ENCODE peak calls at places on chromosomes 3 and 15, in ten cellular contexts. G is esophagus squamous epithelium, Q is endothelial cell of umbilical vein, N is ovary, Z is heart left ventricle, T is uterus, O is transverse colon, S is A549, F is adrenal gland, J is suprapubic skin. H is an unnamed sample.

GRCh38 chr15:30038667-30039523 is 43.9 kb upstream of the GOLGA8J start:
- DNase-seq in G (no peak), Q (no peak), N (no peak), Z (no peak), T (no peak), O (peak; percentile 42), S (no peak), F (peak; percentile 69), J (no peak), H (peak; percentile 31)

GRCh38 chr15:55907797-55908196 is 85.6 kb downstream of the NEDD4 start:
- DNase-seq in G (no peak), Q (peak; percentile 76), N (no peak), Z (no peak), T (no peak), O (no peak), S (peak; percentile 73), F (peak; percentile 8), J (no peak), H (peak; percentile 28)

GRCh38 chr3:82293867-82294266 is 532.4 kb upstream of the GBE1 start:
- DNase-seq in G (no peak), Q (no peak), N (no peak), Z (no peak), T (no peak), O (no peak), S (no peak), F (no peak), J (no peak), H (no peak)

GRCh38 chr15:63430766-63431451 is 49.3 kb upstream of the CA12 start:
- DNase-seq in G (no peak), Q (no peak), N (no peak), Z (no peak), T (no peak), O (no peak), S (no peak), F (no peak), J (no peak), H (no peak)

GRCh38 chr3:187742351-187743171 is 2.7 kb downstream of the BCL6 start:
- DNase-seq in G (no peak), Q (no peak), N (no peak), Z (peak; percentile 66), T (peak; percentile 72), O (peak; percentile 39), S (no peak), F (peak; percentile 69), J (no peak), H (no peak)

GRCh38 chr3:192449036-192449435 is 278.3 kb downstream of the FGF12 start:
- DNase-seq in G (no peak), Q (no peak), N (no peak), Z (no peak), T (no peak), O (no peak), S (no peak), F (no peak), J (no peak), H (no peak)

GRCh38 chr15:33729648-33730047 is 238.6 kb upstream of the CHRM5 start:
- DNase-seq in G (no peak), Q (peak; percentile 34), N (no peak), Z (no peak), T (no peak), O (no peak), S (peak; percentile 25), F (no peak), J (no peak), H (no peak)

GRCh38 chr3:180467177-180467576 is 134.8 kb upstream of the TTC14 start:
- DNase-seq in G (no peak), Q (no peak), N (no peak), Z (no peak), T (no peak), O (no peak), S (no peak), F (no peak), J (no peak), H (no peak)

GRCh38 chr15:74173545-74174215 is at the start of gene ISLR:
- DNase-seq in G (no peak), Q (no peak), N (peak; percentile 75), Z (no peak), T (peak; percentile 74), O (peak; percentile 24), S (no peak), F (no peak), J (peak; percentile 80), H (no peak)

GRCh38 chr15:41822957-41823356 is 4.9 kb upstream of the JMJD7 start:
- DNase-seq in G (no peak), Q (no peak), N (no peak), Z (no peak), T (no peak), O (no peak), S (no peak), F (no peak), J (no peak), H (no peak)

DNA sequence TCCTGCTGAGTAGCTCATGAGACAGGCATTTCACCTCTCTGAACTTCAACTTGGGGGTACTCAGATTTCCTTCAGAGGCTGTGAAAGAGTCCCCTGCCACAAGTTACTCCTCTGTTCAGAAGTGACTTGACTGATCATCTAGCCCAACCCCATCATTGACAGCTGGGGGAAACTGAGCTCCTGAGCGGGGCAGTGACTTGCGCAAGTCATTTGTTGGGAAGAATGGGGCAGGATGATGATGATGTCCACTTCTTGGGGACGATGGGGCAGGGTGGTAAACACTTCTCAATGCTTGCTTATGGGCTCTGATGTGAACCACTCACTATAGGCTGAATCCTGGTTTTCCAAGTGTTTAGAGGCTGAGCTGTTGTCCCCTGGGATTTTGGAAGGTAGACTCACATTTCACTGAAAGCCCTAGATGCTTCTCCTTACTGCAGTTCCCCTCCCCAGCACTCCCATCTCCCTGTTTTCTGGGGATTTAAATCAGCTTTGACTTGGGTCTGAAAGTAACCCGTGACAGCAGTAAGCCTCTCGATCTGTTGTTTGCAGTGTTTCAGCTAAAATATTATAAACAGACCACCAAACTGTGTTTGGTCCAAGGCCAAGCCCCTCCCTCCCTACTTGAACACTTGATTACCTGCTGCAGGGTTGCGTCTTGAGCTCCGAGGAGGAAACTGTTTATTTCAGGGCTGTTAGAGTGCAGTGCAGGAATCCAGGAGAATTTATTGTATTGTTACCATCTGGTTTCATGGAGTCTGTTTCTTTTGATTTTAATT is 25.1 kb downstream of the SMAD3 start:
- DNase-seq in G (no peak), Q (no peak), N (no peak), Z (no peak), T (no peak), O (no peak), S (no peak), F (no peak), J (no peak), H (no peak)
- TF ChIP-seq POLR2A in G (no peak), Q (peak; percentile 12), N (no peak), Z (no peak), T (no peak), O (no peak), S (no peak), F (no peak), J (no peak), H (no peak)

GRCh38 chr3:156817931-156818765 is 8.0 kb upstream of the LEKR1 start:
- DNase-seq in G (no peak), Q (peak; percentile 16), N (no peak), Z (no peak), T (no peak), O (no peak), S (no peak), F (no peak), J (no peak), H (no peak)
- TF ChIP-seq POLR2A in G (no peak), Q (no peak), N (no peak), Z (no peak), T (no peak), O (no peak), S (no peak), F (no peak), J (no peak), H (no peak)

GRCh38 chr3:177104299-177104992 is 92.8 kb downstream of the TBL1XR1 start:
- DNase-seq in G (no peak), Q (no peak), N (no peak), Z (no peak), T (no peak), O (no peak), S (no peak), F (no peak), J (no peak), H (no peak)
- TF ChIP-seq POLR2A in G (no peak), Q (no peak), N (no peak), Z (no peak), T (no peak), O (no peak), S (no peak), F (no peak), J (no peak), H (no peak)

DNA sequence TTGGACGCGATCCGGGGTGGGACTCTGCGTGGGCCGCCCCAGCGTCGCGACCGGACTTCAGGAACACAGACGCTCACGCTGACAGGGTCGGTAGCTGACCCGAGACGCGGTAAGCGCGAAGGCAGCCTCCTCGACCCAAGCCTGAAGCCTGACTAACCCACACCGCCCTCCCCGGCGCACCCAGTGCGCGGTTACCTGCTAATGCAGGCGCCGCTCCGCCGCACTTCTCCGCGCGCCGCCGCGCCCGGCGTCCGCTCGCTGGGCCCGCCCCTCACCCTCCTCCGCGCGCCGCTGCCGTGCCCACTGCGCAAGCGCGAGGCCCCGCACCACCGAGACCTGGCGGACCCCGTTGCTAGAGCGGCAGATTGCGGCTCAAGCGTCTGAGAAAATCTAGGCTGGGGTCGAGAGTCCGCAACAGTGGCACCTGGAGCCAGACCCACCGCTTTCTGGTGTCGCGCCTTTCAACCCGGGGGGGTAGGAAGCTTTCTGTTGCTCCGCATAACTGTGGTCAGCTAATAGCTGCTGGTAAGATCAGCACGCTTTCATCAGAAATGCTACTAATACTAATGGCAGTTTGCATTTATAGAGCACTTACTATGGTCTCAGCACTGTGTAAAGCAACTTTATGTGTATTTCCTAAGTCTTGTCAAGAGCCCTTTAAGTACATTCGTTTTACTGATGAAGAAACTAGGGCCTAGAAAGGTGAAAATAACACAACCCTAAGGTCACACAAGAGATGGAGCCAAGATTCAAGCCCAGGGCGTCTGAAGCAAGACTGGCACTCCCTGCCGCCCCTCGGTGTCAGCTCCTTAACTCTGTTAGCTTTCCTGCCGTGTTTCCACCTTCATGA is at the start of gene TBCCD1:
- DNase-seq in G (peak; percentile 49), Q (peak; percentile 96), N (peak; percentile 96), Z (peak; percentile 92), T (peak; percentile 94), O (peak; percentile 95), S (peak; percentile 60), F (peak; percentile 93), J (peak; percentile 92), H (peak; percentile 86)
- TF ChIP-seq POLR2A in G (no peak), Q (peak; percentile 96), N (peak; percentile 83), Z (peak; percentile 95), T (peak; percentile 96), O (peak; percentile 96), S (peak; percentile 94), F (peak; percentile 95), J (peak; percentile 74), H (peak; percentile 96)